ENCODE peak calls at places on chromosome 21, in six cellular contexts. O, Z, D, F, K and J are unnamed samples.

GRCh38 chr21:14543983-14544382 is 2.1 kb downstream of the SAMSN1 start:
- DNase-seq in Z (no peak), F (no peak), O (no peak), K (no peak), D (no peak), J (no peak)

GRCh38 chr21:14251336-14251735 is 35.4 kb downstream of the RBM11 start:
- DNase-seq in D (no peak), O (no peak), Z (no peak), F (no peak), K (no peak), J (no peak)

GRCh38 chr21:38352536-38353219 is 95.9 kb downstream of the KCNJ15 start:
- DNase-seq in K (peak; percentile 37), F (peak; percentile 73), D (peak; percentile 63), Z (no peak), O (no peak), J (no peak)

GRCh38 chr21:38912355-38912619 is 106.6 kb downstream of the ETS2 start:
- DNase-seq in Z (no peak), O (no peak), F (no peak), K (no peak), D (no peak), J (no peak)

GRCh38 chr21:27653481-27653880 is 686.6 kb upstream of the ADAMTS5 start:
- DNase-seq in F (no peak), D (no peak), Z (no peak), O (no peak), K (no peak), J (no peak)

GRCh38 chr21:38120984-38121855 is 135.6 kb upstream of the KCNJ15 start:
- DNase-seq in F (no peak), O (no peak), Z (no peak), D (no peak), K (no peak), J (no peak)

GRCh38 chr21:46664316-46664995 is 29.0 kb downstream of the PRMT2 start:
- DNase-seq in O (no peak), D (no peak), K (no peak), F (no peak), Z (no peak), J (no peak)

GRCh38 chr21:23452384-23453083 is 2154.7 kb downstream of the MRPL39 start:
- DNase-seq in D (peak; percentile 68), F (peak; percentile 34), O (no peak), K (no peak), Z (no peak), J (peak; percentile 66)

GRCh38 chr21:14120091-14120734 is 90.5 kb downstream of the LIPI start:
- DNase-seq in F (peak; percentile 75), D (peak; percentile 58), K (no peak), O (peak; percentile 16), Z (no peak), J (peak; percentile 37)

GRCh38 chr21:16942703-16943102 is 570.1 kb upstream of the CXADR start:
- DNase-seq in Z (no peak), F (no peak), O (no peak), D (peak; percentile 43), K (no peak), J (peak; percentile 39)

GRCh38 chr21:19343711-19344110 is 940.1 kb upstream of the TMPRSS15 start:
- DNase-seq in Z (no peak), O (no peak), K (no peak), F (no peak), D (no peak), J (no peak)

GRCh38 chr21:29114765-29115164 is 15.7 kb upstream of the MAP3K7CL start:
- DNase-seq in F (no peak), Z (no peak), O (no peak), K (no peak), D (no peak), J (no peak)

DNA sequence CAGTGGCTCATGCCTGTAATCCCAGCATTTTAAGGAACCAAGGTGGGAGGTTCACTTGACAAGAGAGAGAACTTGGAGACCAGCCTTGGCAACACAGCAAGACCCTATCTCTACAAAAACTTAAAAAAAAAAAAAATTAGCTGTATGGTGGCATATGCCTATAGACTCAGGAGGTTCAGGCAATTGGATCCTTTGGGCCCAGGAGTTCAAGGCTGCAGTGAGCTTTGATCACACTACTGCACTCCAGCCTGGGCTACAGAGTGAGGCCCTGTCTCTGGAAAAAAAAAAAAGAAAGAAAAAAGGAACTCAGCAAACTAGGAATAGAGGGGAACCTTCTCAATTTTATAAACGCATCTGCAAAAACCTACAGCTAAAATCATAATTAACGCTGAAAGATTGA is 21.8 kb downstream of the HSF2BP start:
- DNase-seq in Z (no peak), F (no peak), D (no peak), K (no peak), O (no peak), J (no peak)
- H3K4me3 ChIP-seq in Z (no peak overlapping the region), F (no peak overlapping the region), D (no peak overlapping the region), K (no peak overlapping the region), O (no peak overlapping the region), J (no peak overlapping the region)

GRCh38 chr21:15772654-15773053 is 42.9 kb downstream of the USP25 start:
- DNase-seq in Z (no peak), F (no peak), D (no peak), O (no peak), K (no peak), J (no peak)

GRCh38 chr21:15771311-15771710 is 41.5 kb downstream of the USP25 start:
- DNase-seq in F (no peak), D (no peak), Z (no peak), O (no peak), K (no peak), J (no peak)

GRCh38 chr21:15768045-15768601 is 38.3 kb downstream of the USP25 start:
- DNase-seq in D (no peak), F (no peak), O (no peak), Z (no peak), K (no peak), J (no peak)

GRCh38 chr21:15766952-15767603 is 37.3 kb downstream of the USP25 start:
- DNase-seq in K (no peak), F (no peak), O (no peak), Z (no peak), D (no peak), J (no peak)

GRCh38 chr21:15768853-15769252 is 39.1 kb downstream of the USP25 start:
- DNase-seq in O (no peak), K (no peak), D (no peak), F (no peak), Z (no peak), J (no peak)
- H3K4me1 ChIP-seq in O (peaks cover 12% of the 10 kb centered on the region), K (no peaks in the 10 kb centered on the region), D (no peaks in the 10 kb centered on the region), F (peaks cover 20% of the 10 kb centered on the region), Z (no peaks in the 10 kb centered on the region), J (peaks cover 10% of the 10 kb centered on the region)

GRCh38 chr21:33026878-33027400 is 1.2 kb downstream of the OLIG2 start:
- DNase-seq in K (no peak), D (no peak), O (no peak), F (no peak), Z (no peak), J (no peak)

GRCh38 chr21:33025106-33025470 is 647 bp upstream of the OLIG2 start:
- DNase-seq in O (no peak), K (no peak), F (no peak), Z (no peak), D (no peak), J (no peak)

GRCh38 chr21:33025471-33026298 is at the start of gene OLIG2:
- DNase-seq in O (no peak), K (no peak), F (no peak), D (peak; percentile 66), Z (no peak), J (peak; percentile 95)

GRCh38 chr21:33027401-33028185 is 1.9 kb downstream of the OLIG2 start:
- DNase-seq in Z (no peak), K (no peak), F (no peak), O (no peak), D (no peak), J (no peak)

DNA sequence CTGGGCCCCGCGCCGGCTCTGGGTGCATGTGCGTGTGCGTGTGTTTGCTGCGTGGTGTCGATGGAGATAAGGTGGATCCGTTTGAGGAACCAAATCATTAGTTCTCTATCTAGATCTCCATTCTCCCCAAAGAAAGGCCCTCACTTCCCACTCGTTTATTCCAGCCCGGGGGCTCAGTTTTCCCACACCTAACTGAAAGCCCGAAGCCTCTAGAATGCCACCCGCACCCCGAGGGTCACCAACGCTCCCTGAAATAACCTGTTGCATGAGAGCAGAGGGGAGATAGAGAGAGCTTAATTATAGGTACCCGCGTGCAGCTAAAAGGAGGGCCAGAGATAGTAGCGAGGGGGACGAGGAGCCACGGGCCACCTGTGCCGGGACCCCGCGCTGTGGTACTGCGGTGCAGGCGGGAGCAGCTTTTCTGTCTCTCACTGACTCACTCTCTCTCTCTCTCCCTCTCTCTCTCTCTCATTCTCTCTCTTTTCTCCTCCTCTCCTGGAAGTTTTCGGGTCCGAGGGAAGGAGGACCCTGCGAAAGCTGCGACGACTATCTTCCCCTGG is 644 bp downstream of the OLIG2 start:
- DNase-seq in Z (no peak), F (no peak), K (no peak), D (no peak), O (no peak), J (no peak)
- H3K27me3 ChIP-seq in Z (peaks cover 41% of the 10 kb centered on the region), F (peaks cover 65% of the 10 kb centered on the region), K (peaks cover 86% of the 10 kb centered on the region), D (peaks cover 74% of the 10 kb centered on the region), O (peaks cover 100% of the 10 kb centered on the region), J (no peaks in the 10 kb centered on the region)

DNA sequence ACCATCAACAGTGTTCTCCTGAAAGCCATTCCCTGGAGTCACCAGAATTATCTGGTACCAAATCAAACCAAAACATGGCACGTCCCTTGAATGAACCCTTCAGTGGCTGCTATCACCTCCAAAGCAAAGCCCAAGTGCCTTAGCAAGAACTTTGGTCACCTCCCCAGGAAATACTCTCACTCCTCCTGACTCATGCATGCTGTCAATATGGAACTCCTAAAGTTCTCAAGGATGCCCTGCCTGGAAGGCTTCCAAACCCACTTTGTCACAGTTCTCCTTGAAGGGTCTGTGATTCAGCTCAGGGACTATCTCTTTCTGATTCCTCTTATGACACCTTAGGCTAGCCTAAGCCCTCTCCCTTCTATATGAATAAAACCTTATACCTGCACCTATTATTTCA is 146.1 kb upstream of the RUNX1 start:
- DNase-seq in D (no peak), Z (no peak), K (no peak), F (no peak), O (no peak), J (no peak)
- H3K4me3 ChIP-seq in D (no peak overlapping the region), Z (no peak overlapping the region), K (no peak overlapping the region), F (no peak overlapping the region), O (no peak overlapping the region), J (no peak overlapping the region)

DNA sequence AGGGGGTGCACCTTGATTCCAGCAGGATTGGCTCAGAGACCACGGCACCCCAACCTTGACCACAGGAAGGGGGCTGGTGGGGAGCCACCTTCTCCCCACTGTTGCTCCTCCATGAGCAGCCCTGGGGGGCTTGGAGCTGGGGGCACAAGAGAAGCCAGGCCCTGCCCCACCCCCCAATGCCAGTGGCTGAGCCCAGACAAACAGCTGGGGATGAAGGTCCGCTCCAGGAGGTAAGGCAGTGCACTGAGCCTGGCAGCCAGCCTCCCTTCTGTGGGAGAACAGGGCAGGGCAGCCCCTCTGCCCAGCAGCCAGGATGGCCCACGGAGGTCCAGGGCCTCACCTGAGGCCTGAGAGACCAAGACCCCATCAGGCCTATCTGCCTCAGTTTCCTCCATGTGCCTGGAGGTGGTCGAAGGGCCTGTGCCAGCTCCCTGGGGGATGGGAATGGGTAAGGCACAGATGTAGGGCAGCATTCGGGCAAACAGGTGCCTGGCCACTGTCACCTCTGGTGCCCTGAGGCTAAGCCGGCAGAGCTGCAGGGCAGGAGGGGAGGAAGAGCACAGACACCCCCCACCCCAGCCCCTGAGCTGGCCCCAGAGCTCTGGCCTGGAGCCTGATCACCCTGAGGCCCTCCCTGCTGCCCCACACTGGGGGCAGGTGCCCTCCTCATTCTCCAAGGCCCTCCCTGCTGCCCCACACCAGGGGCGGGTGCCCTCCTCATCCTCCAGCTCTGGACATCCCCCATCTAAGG is 7.1 kb downstream of the ITGB2 start:
- DNase-seq in Z (no peak), O (no peak), F (no peak), K (no peak), D (no peak), J (no peak)
- H3K4me1 ChIP-seq in Z (peaks cover 98% of the 10 kb centered on the region), O (no peaks in the 10 kb centered on the region), F (peaks cover 9% of the 10 kb centered on the region), K (peaks cover 9% of the 10 kb centered on the region), D (no peaks in the 10 kb centered on the region), J (no peaks in the 10 kb centered on the region)